ENCODE peak calls at places on chromosomes 7 and 10, in five cellular contexts. R is mammary epithelial cell, W is HCT116, J is cardiac muscle cell, B is upper lobe of right lung. S is an unnamed sample.

GRCh38 chr10:24008164-24009066 is 200.5 kb upstream of the KIAA1217 start:
- DNase-seq in W (no peak), R (peak; percentile 73), B (no peak), J (peak; percentile 60), S (no peak)

GRCh38 chr10:131730771-131731497 is 169.9 kb upstream of the PPP2R2D start:
- DNase-seq in R (no peak), J (no peak), B (peak; percentile 54), W (no peak), S (no peak)

GRCh38 chr10:49033939-49034338 is 81.4 kb downstream of the VSTM4 start:
- DNase-seq in W (no peak), J (no peak), R (no peak), B (no peak), S (no peak)

GRCh38 chr7:64881461-64882287 is 21.4 kb upstream of the ZNF273 start:
- DNase-seq in W (no peak), R (no peak), B (no peak), J (no peak), S (no peak)

GRCh38 chr10:64091889-64092288 is 570.7 kb downstream of the REEP3 start:
- DNase-seq in W (no peak), B (no peak), J (peak; percentile 47), R (no peak), S (no peak)

GRCh38 chr10:46253076-46254006 is 33.5 kb upstream of the ANTXRL start:
- DNase-seq in W (no peak), J (no peak), R (no peak), B (no peak), S (no peak)

GRCh38 chr10:80168679-80169380 is 36.3 kb downstream of the PLAC9 start:
- DNase-seq in J (no peak), B (no peak), R (no peak), W (no peak), S (no peak)

GRCh38 chr7:682810-683209 is 43.7 kb upstream of the DNAAF5 start:
- DNase-seq in B (peak; percentile 40), W (no peak), R (no peak), J (no peak), S (no peak)

GRCh38 chr10:25017661-25018060 is 1.2 kb downstream of the THNSL1 start:
- DNase-seq in J (no peak), W (no peak), B (no peak), R (no peak), S (no peak)

GRCh38 chr7:99665989-99666388 is 13.8 kb downstream of the CYP3A5 start:
- DNase-seq in W (no peak), B (no peak), J (no peak), R (no peak), S (no peak)

GRCh38 chr10:57675125-57675524 is 592.6 kb downstream of the IPMK start:
- DNase-seq in R (no peak), W (no peak), B (no peak), J (no peak), S (no peak)

GRCh38 chr7:149422914-149423285 is 38.0 kb downstream of the ZNF777 start:
- DNase-seq in J (no peak), R (no peak), B (peak; percentile 77), W (no peak), S (no peak)

GRCh38 chr10:33271969-33272583 is 62.4 kb downstream of the NRP1 start:
- DNase-seq in B (no peak), J (no peak), R (no peak), W (no peak), S (no peak)

GRCh38 chr10:71259815-71260501 is 47.6 kb downstream of the UNC5B start:
- DNase-seq in W (no peak), J (no peak), R (peak; percentile 23), B (no peak), S (no peak)

GRCh38 chr10:7810443-7810842 is 7.9 kb upstream of the TAF3 start:
- DNase-seq in B (no peak), W (no peak), R (no peak), J (no peak), S (no peak)

GRCh38 chr7:115634633-115635032 is 395.9 kb downstream of the TFEC start:
- DNase-seq in R (no peak), B (no peak), W (no peak), J (peak; percentile 22), S (no peak)

GRCh38 chr10:102334106-102334505 is 61.4 kb upstream of the NFKB2 start:
- DNase-seq in W (no peak), R (no peak), J (peak; percentile 96), B (peak; percentile 70), S (no peak)

GRCh38 chr10:94429049-94429707 is 26.8 kb downstream of the TBC1D12 start:
- DNase-seq in R (no peak), W (no peak), B (no peak), J (no peak), S (no peak)

GRCh38 chr7:55898287-55898686 is 11.0 kb downstream of the ZNF713 start:
- DNase-seq in J (no peak), W (no peak), R (no peak), B (no peak), S (no peak)

GRCh38 chr10:83990126-83990525 is 149.2 kb upstream of the GHITM start:
- DNase-seq in W (no peak), B (no peak), J (no peak), R (no peak), S (no peak)

GRCh38 chr7:28840515-28841125 is 117.5 kb downstream of the TRIL start:
- DNase-seq in R (no peak), B (no peak), W (peak; percentile 7), J (peak; percentile 13), S (no peak)

GRCh38 chr7:37354661-37355131 is 94.0 kb downstream of the ELMO1 start:
- DNase-seq in B (peak; percentile 73), W (no peak), R (peak; percentile 76), J (peak; percentile 30), S (no peak)

GRCh38 chr7:22697897-22698645 is 28.9 kb upstream of the IL6 start:
- DNase-seq in J (no peak), W (no peak), R (no peak), B (no peak), S (no peak)

GRCh38 chr7:16318989-16319915 is 102.1 kb downstream of the CRPPA start:
- DNase-seq in R (peak; percentile 67), W (peak; percentile 81), J (no peak), B (no peak), S (no peak)

GRCh38 chr10:68462536-68462935 is 9.2 kb downstream of the DNA2 start:
- DNase-seq in R (no peak), W (no peak), J (no peak), B (no peak), S (no peak)

GRCh38 chr10:5645375-5645774 is 21.0 kb downstream of the ASB13 start:
- DNase-seq in B (no peak), J (no peak), W (no peak), R (no peak), S (no peak)

GRCh38 chr10:29634764-29635625 is at the start of gene SVIL:
- DNase-seq in B (peak; percentile 70), J (peak; percentile 96), R (peak; percentile 87), W (no peak), S (no peak)
- H3K27ac ChIP-seq in B (peak within 1 kb of the TSS; percentile 47), J (peak within 1 kb of the TSS; percentile 99), R (peak within 1 kb of the TSS; percentile 96), W (peak within 1 kb of the TSS; percentile 47), S (peak within 1 kb of the TSS; percentile 68)

DNA sequence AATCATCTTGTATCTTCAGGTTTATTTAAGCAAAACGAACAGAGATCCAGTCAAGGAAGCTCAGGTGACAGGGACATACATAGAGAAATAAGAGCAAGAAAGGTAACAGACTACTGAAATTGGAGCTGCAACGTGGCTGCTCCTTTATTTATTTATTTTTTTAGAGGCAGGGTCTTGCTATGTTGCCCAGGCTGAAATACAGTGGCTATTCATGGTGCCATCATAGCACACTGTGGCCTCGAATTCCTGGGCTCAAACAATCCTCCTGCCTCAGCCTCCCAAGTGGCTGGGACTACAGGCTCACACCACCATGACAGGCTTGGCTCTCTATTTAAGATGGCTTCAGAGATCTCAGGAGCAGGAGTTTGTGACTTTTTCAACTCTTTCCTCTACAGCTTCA is 46.4 kb downstream of the COL1A2 start:
- DNase-seq in B (no peak), J (no peak), R (no peak), W (no peak), S (no peak)
- H3K27ac ChIP-seq in B (no peak overlapping the region), J (no peak overlapping the region), R (no peak overlapping the region), W (no peak overlapping the region), S (no peak overlapping the region)

GRCh38 chr7:98400538-98401427 is at the start of gene BAIAP2L1:
- DNase-seq in B (peak; percentile 96), R (peak; percentile 92), W (peak; percentile 82), J (peak; percentile 96), S (no peak)
- H3K27ac ChIP-seq in B (peak within 1 kb of the TSS; percentile 74), R (peak within 1 kb of the TSS; percentile 95), W (peak within 1 kb of the TSS; percentile 94), J (no peak within 1 kb of the TSS), S (no peak within 1 kb of the TSS)

GRCh38 chr10:103397191-103397825 is 882 bp downstream of the PDCD11 start:
- DNase-seq in R (peak; percentile 36), W (no peak), B (no peak), J (no peak), S (no peak)
- H3K27ac ChIP-seq in R (peak overlapping the region; percentile 57), W (peak overlapping the region; percentile 71), B (no peak overlapping the region), J (peak overlapping the region; percentile 37), S (no peak overlapping the region)

GRCh38 chr7:7889791-7890568 is 78.6 kb upstream of the GLCCI1 start:
- DNase-seq in B (no peak), W (no peak), J (no peak), R (peak; percentile 69), S (no peak)

GRCh38 chr7:7897509-7897908 is 71.1 kb upstream of the GLCCI1 start:
- DNase-seq in B (no peak), J (no peak), R (no peak), W (no peak), S (no peak)

GRCh38 chr7:7898155-7898554 is 70.4 kb upstream of the GLCCI1 start:
- DNase-seq in W (no peak), J (no peak), B (no peak), R (no peak), S (no peak)

GRCh38 chr7:7895754-7896153 is 72.8 kb upstream of the GLCCI1 start:
- DNase-seq in W (no peak), R (no peak), B (no peak), J (no peak), S (no peak)

GRCh38 chr7:7895004-7895650 is 73.5 kb upstream of the GLCCI1 start:
- DNase-seq in B (no peak), J (no peak), W (no peak), R (no peak), S (no peak)
- H3K27ac ChIP-seq in B (no peak overlapping the region), J (no peak overlapping the region), W (no peak overlapping the region), R (no peak overlapping the region), S (no peak overlapping the region)